ENCODE peak calls at places on chromosomes 4 and X, in four cellular contexts. One of them, this sample, is unnamed.

GRCh38 chr4:600850-601515 is 24.4 kb upstream of the PDE6B start:
- DNase-seq in H9: no peak
- DNase-seq in H1: no peak
- DNase-seq in IMR-90: no peak
- DNase-seq in this sample: no peak

GRCh38 chr4:5870220-5870619 is 22.7 kb downstream of the CRMP1 start:
- DNase-seq in H9: no peak
- DNase-seq in H1: no peak
- DNase-seq in IMR-90: no peak
- DNase-seq in this sample: no peak

GRCh38 chr4:13327991-13328390 is 156.1 kb downstream of the RAB28 start:
- DNase-seq in H9: no peak
- DNase-seq in H1: no peak
- DNase-seq in IMR-90: no peak
- DNase-seq in this sample: no peak

GRCh38 chr4:169723207-169723606 is 34.5 kb downstream of the HPF1 start:
- DNase-seq in H9: no peak
- DNase-seq in H1: no peak
- DNase-seq in IMR-90: no peak
- DNase-seq in this sample: peak; percentile 38

GRCh38 chr4:140611854-140612253 is 43.1 kb upstream of the UCP1 start:
- DNase-seq in H9: no peak
- DNase-seq in H1: no peak
- DNase-seq in IMR-90: peak; percentile 48
- DNase-seq in this sample: no peak

GRCh38 chrX:19776753-19777152 is 110.6 kb downstream of the SH3KBP1 start:
- DNase-seq in H9: no peak
- DNase-seq in H1: no peak
- DNase-seq in IMR-90: no peak
- DNase-seq in this sample: no peak

GRCh38 chr4:98343640-98344039 is 82.5 kb downstream of the RAP1GDS1 start:
- DNase-seq in H9: no peak
- DNase-seq in H1: no peak
- DNase-seq in IMR-90: no peak
- DNase-seq in this sample: no peak

GRCh38 chrX:130393451-130394074 is 8.1 kb upstream of the GPR119 start:
- DNase-seq in H9: peak; percentile 57
- DNase-seq in H1: peak; percentile 3
- DNase-seq in IMR-90: peak; percentile 45
- DNase-seq in this sample: peak; percentile 60

GRCh38 chr4:113996599-113997177 is 17.2 kb upstream of the ARSJ start:
- DNase-seq in H9: no peak
- DNase-seq in H1: peak; percentile 36
- DNase-seq in IMR-90: peak; percentile 64
- DNase-seq in this sample: peak; percentile 57

GRCh38 chr4:42048394-42048793 is 58.1 kb downstream of the SLC30A9 start:
- DNase-seq in H9: no peak
- DNase-seq in H1: no peak
- DNase-seq in IMR-90: peak; percentile 94
- DNase-seq in this sample: no peak

GRCh38 chr4:38935391-38936073 is 67.9 kb downstream of the FAM114A1 start:
- DNase-seq in H9: no peak
- DNase-seq in H1: no peak
- DNase-seq in IMR-90: peak; percentile 29
- DNase-seq in this sample: no peak

GRCh38 chr4:15297344-15297743 is 130.5 kb upstream of the C1QTNF7 start:
- DNase-seq in H9: no peak
- DNase-seq in H1: no peak
- DNase-seq in IMR-90: no peak
- DNase-seq in this sample: no peak

GRCh38 chrX:119266364-119266995 is 30.4 kb downstream of the PGRMC1 start:
- DNase-seq in H9: no peak
- DNase-seq in H1: no peak
- DNase-seq in IMR-90: peak; percentile 12
- DNase-seq in this sample: peak; percentile 8

GRCh38 chrX:24563291-24564010 is 83.7 kb downstream of the PCYT1B start:
- DNase-seq in H9: no peak
- DNase-seq in H1: no peak
- DNase-seq in IMR-90: no peak
- DNase-seq in this sample: no peak

GRCh38 chr4:25320374-25321172 is 8.0 kb downstream of the ZCCHC4 start:
- DNase-seq in H9: no peak
- DNase-seq in H1: no peak
- DNase-seq in IMR-90: peak; percentile 92
- DNase-seq in this sample: no peak

GRCh38 chr4:119040261-119040660 is 95.4 kb upstream of the MYOZ2 start:
- DNase-seq in H9: no peak
- DNase-seq in H1: no peak
- DNase-seq in IMR-90: no peak
- DNase-seq in this sample: no peak

GRCh38 chrX:19721726-19722370 is 165.6 kb downstream of the SH3KBP1 start:
- DNase-seq in H9: no peak
- DNase-seq in H1: no peak
- DNase-seq in IMR-90: no peak
- DNase-seq in this sample: no peak

GRCh38 chrX:9310596-9310995 is 154.3 kb upstream of the TBL1X start:
- DNase-seq in H9: no peak
- DNase-seq in H1: no peak
- DNase-seq in IMR-90: peak; percentile 70
- DNase-seq in this sample: no peak

GRCh38 chr4:121614136-121614535 is 82.6 kb downstream of the ANXA5 start:
- DNase-seq in H9: no peak
- DNase-seq in H1: no peak
- DNase-seq in IMR-90: no peak
- DNase-seq in this sample: peak; percentile 72

GRCh38 chrX:115892056-115892708 is 278.4 kb upstream of the AGTR2 start:
- DNase-seq in H9: no peak
- DNase-seq in H1: no peak
- DNase-seq in IMR-90: no peak
- DNase-seq in this sample: no peak

GRCh38 chr4:168514249-168514852 is 17.5 kb downstream of the PALLD start:
- DNase-seq in H9: no peak
- DNase-seq in H1: no peak
- DNase-seq in IMR-90: peak; percentile 50
- DNase-seq in this sample: peak; percentile 17

GRCh38 chr4:71545168-71545567 is 206.3 kb downstream of the SLC4A4 start:
- DNase-seq in H9: no peak
- DNase-seq in H1: no peak
- DNase-seq in IMR-90: peak; percentile 59
- DNase-seq in this sample: no peak

GRCh38 chr4:150569384-150569987 is 12.5 kb upstream of the MAB21L2 start:
- DNase-seq in H9: no peak
- DNase-seq in H1: no peak
- DNase-seq in IMR-90: peak; percentile 79
- DNase-seq in this sample: no peak

GRCh38 chrX:121733514-121733913 is 686.1 kb downstream of the GLUD2 start:
- DNase-seq in H9: no peak
- DNase-seq in H1: no peak
- DNase-seq in IMR-90: no peak
- DNase-seq in this sample: no peak

GRCh38 chr4:99209671-99210070 is 9.4 kb downstream of the ADH6 start:
- DNase-seq in H9: no peak
- DNase-seq in H1: no peak
- DNase-seq in IMR-90: peak; percentile 71
- DNase-seq in this sample: peak; percentile 87

GRCh38 chr4:94544811-94545210 is 93.1 kb downstream of the PDLIM5 start:
- DNase-seq in H9: no peak
- DNase-seq in H1: no peak
- DNase-seq in IMR-90: peak; percentile 30
- DNase-seq in this sample: no peak

GRCh38 chr4:28313729-28314713 is 1453.4 kb downstream of the STIM2 start:
- DNase-seq in H9: no peak
- DNase-seq in H1: no peak
- DNase-seq in IMR-90: no peak
- DNase-seq in this sample: no peak

GRCh38 chr4:80072607-80073361 is at the start of gene ANTXR2:
- DNase-seq in H9: peak; percentile 83
- DNase-seq in H1: peak; percentile 39
- DNase-seq in IMR-90: peak; percentile 98
- DNase-seq in this sample: peak; percentile 94

GRCh38 chr4:54228563-54229501 is at the start of gene PDGFRA:
- DNase-seq in H9: peak; percentile 33
- DNase-seq in H1: no peak
- DNase-seq in IMR-90: peak; percentile 94
- DNase-seq in this sample: peak; percentile 47

GRCh38 chr4:103044183-103044582 is 24.7 kb upstream of the SLC9B1 start:
- DNase-seq in H9: no peak
- DNase-seq in H1: no peak
- DNase-seq in IMR-90: no peak
- DNase-seq in this sample: no peak

DNA sequence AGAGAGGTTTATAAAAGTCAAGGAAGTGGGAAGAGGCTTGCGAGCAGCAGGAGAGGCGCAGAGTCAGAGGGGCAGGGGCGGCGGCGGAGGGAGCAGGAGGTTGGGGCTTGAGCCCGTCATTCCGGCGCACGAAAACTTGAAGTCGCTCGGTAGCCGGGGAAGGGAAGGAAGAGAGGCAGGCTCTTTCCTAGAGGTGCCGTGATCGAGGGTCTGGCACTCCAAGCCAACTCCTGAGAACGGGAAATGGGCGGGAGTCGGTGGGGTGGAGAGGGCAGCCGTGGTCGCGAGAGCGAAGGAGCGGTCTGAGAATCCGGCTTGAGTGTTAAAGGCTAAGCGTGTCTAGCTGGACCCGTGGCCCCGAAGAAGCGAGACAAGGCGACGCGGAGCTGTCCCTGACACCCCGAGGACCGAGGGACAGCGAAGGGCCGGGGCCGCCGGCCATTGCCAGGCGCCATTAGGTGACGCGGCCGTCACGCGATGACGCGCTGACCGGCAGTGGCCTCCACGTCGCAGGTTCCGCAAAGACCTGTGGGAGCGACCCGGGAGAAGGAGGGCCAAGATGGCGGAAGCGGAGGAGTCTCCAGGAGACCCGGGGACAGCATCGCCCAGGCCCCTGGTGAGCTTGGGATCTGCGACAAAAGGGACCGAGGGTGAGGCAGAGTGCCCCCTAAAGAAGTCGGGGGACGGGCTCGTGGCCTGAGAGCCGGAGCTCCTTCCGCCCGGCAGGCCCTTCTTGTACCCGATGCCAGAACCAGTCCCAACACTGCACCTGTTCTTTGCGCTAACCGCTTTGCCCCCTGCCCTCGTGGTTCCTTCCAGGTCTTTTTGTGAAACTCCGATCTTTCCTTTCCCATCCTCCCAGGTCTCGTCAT is at the start of gene YIPF6:
- DNase-seq in H9: peak; percentile 69
- DNase-seq in H1: peak; percentile 9
- DNase-seq in IMR-90: peak; percentile 72
- DNase-seq in this sample: peak; percentile 81
- H2AK5ac ChIP-seq in H9: no peak within 1 kb of the TSS
- H2AK5ac ChIP-seq in H1: peak within 1 kb of the TSS; percentile 65
- H2AK5ac ChIP-seq in IMR-90: peak within 1 kb of the TSS; percentile 92
- H2AK5ac ChIP-seq in this sample: no peak within 1 kb of the TSS

DNA sequence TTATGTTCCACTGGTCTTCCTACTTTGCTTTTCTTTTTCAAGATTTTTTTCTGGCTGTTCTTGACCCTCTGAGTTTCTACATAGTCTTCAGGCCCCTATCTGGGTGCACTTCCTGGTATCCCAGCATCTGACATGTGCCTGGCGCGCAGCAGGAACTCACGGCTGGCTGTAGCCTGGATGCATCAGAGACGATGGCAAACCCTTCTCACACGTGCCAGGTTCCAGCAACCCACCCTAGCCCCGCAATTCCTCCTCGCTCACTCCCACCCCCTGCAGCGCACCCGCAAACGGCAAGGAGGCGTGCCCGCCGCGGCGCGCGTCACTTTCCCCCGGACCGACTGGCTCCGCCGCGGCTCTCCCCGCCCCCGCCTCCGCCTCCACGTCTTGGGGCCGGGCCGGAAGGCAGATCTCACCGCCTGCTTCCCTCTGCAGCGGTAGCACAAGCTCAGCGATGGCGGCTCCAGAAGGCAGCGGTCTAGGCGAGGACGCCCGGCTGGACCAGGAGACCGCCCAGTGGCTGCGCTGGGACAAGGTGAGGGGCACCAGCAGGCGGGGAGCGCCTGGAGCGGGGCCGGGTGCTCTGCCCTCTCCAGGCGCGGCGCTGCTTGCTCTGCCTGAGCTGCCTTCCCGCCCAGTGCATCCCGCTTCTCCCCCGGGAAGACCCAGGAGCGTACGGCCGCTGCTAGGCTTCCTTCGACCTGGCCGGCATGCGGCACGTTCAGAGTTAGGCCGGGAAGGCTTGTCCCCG is at the start of gene PGM2:
- DNase-seq in H9: peak; percentile 92
- DNase-seq in H1: peak; percentile 59
- DNase-seq in IMR-90: peak; percentile 73
- DNase-seq in this sample: peak; percentile 92
- H2BK5ac ChIP-seq in H9: no peak within 1 kb of the TSS
- H2BK5ac ChIP-seq in H1: no peak within 1 kb of the TSS
- H2BK5ac ChIP-seq in IMR-90: peak within 1 kb of the TSS; percentile 51
- H2BK5ac ChIP-seq in this sample: no peak within 1 kb of the TSS

DNA sequence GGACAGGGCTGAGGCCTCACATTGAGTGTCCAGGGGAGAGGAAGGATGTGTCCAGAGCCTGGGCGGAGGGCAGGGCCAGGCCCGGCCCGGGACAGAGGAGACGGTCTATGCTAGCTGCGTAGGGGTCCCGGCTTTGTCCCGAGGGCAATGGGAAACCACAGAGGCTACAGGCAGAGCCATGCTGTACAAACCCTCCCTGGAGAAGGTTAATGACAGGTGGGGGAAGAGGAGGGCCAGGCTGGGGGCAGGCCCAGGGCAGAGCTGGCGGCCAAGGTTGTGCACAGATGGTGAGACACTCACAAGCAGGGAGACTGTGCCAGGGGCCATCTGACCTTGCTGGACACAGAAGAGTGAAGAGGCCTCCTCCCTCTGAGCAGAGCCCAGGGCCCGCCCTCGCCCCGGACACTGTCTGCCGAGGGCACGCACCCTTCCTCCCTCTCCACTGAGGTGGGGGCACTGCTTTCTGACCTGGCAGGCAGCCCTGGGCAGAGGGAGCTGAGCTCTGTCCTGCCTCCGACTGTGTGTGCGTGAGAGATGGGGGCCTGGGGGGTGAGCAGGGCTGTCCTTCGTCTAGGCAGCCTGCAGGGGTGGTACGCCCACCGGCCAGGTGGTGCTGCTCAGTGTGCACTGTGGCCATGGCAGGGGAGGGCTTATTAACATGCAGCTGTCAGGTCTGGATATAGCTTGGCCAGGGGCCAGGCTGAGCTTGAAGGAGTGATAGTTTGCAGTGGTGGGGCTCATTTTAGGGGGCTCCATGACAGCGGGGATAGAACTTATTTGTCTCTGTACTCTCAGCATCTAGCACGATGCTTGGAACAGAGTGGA is 75.7 kb upstream of the LRPAP1 start:
- DNase-seq in H9: no peak
- DNase-seq in H1: no peak
- DNase-seq in IMR-90: no peak
- DNase-seq in this sample: no peak
- H2AK5ac ChIP-seq in H9: no peak overlapping the region
- H2AK5ac ChIP-seq in H1: no peak overlapping the region
- H2AK5ac ChIP-seq in IMR-90: no peak overlapping the region
- H2AK5ac ChIP-seq in this sample: no peak overlapping the region

DNA sequence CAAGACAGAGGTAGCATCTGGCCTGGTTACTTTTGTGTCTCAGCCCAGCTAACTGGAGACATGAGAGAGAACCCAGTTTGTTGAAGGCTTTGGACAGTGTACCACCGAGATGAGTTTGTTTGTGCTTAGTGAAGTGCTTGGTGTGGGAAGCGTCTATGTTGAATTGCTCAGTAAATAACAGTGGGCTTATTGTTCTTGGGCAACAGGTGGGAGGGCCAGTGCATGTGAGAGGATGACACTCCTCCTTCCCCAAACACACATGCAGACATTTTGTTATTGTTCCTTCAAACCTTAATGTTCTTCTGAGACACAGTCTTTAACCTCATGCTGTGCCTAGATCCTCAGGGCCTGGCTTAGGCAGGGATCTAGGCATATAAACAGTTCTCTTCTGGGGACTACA is 39.7 kb downstream of the MSN start:
- DNase-seq in H9: no peak
- DNase-seq in H1: no peak
- DNase-seq in IMR-90: no peak
- DNase-seq in this sample: no peak
- H2BK5ac ChIP-seq in H9: no peak overlapping the region
- H2BK5ac ChIP-seq in H1: no peak overlapping the region
- H2BK5ac ChIP-seq in IMR-90: peak overlapping the region; percentile 84
- H2BK5ac ChIP-seq in this sample: no peak overlapping the region

This sample was measured in mesendoderm.